ENCODE peak calls at places on chromosome 12, in five cellular contexts. G, S, O, K and Y are unnamed samples.
A peak's percentile ranks its signal among the peaks of the same experiment; 100 is the strongest.

GRCh38 chr12:71695782-71696181 is 9.9 kb downstream of the TMEM19 start:
- DNase-seq in G (no peak), S (no peak), O (no peak), K (no peak), Y (no peak)

GRCh38 chr12:32292175-32292574 is 107.2 kb upstream of the FGD4 start:
- DNase-seq in G (no peak), S (no peak), O (no peak), K (no peak), Y (no peak)

GRCh38 chr12:93798752-93799151 is 121.6 kb downstream of the CRADD start:
- DNase-seq in G (no peak), S (no peak), O (no peak), K (no peak), Y (no peak)

GRCh38 chr12:9372202-9372601 is 164.0 kb upstream of the PZP start:
- DNase-seq in G (no peak), S (no peak), O (no peak), K (no peak), Y (no peak)

GRCh38 chr12:80186727-80187217 is 87.4 kb downstream of the OTOGL start:
- DNase-seq in G (peak; percentile 18), S (no peak), O (no peak), K (peak; percentile 71), Y (no peak)

GRCh38 chr12:4540170-4540569 is 1.5 kb downstream of the RAD51AP1 start:
- DNase-seq in G (no peak), S (no peak), O (no peak), K (no peak), Y (no peak)

GRCh38 chr12:78697817-78698415 is 166.7 kb upstream of the SYT1 start:
- DNase-seq in G (no peak), S (no peak), O (no peak), K (no peak), Y (no peak)

GRCh38 chr12:131229426-131230339 is 276.0 kb downstream of the ADGRD1 start:
- DNase-seq in G (no peak), S (no peak), O (no peak), K (no peak), Y (no peak)

GRCh38 chr12:10140001-10140400 is 10.0 kb upstream of the CLEC7A start:
- DNase-seq in G (peak; percentile 25), S (no peak), O (no peak), K (peak; percentile 44), Y (peak; percentile 45)

GRCh38 chr12:69900720-69901131 is 75.7 kb downstream of the MYRFL start:
- DNase-seq in G (peak; percentile 29), S (peak; percentile 64), O (no peak), K (peak; percentile 85), Y (peak; percentile 56)

GRCh38 chr12:76277480-76277879 is 70.7 kb downstream of the BBS10 start:
- DNase-seq in G (no peak), S (no peak), O (no peak), K (no peak), Y (no peak)

GRCh38 chr12:120705618-120706017 is 4.6 kb upstream of the UNC119B start:
- DNase-seq in G (no peak), S (no peak), O (no peak), K (no peak), Y (no peak)

GRCh38 chr12:124236651-124237050 is 58.2 kb upstream of the RFLNA start:
- DNase-seq in G (no peak), S (no peak), O (no peak), K (peak; percentile 47), Y (no peak)